ENCODE peak calls at places on chromosomes 1 and 21, in five cellular contexts. B, M, R, C and O are unnamed samples.
A peak's percentile ranks its signal among the peaks of the same experiment; 100 is the strongest.

GRCh38 chr1:95197616-95198252 is 36.3 kb upstream of the RWDD3 start:
- DNase-seq in B (peak; percentile 44), M (peak; percentile 37), R (no peak), C (no peak), O (peak; percentile 44)

GRCh38 chr21:25515484-25516405 is 91.5 kb downstream of the MRPL39 start:
- DNase-seq in B (no peak), M (peak; percentile 19), R (no peak), C (no peak), O (peak; percentile 19)

GRCh38 chr1:6634278-6635052 is 9.8 kb downstream of the THAP3 start:
- DNase-seq in B (no peak), M (peak; percentile 17), R (peak; percentile 6), C (no peak), O (peak; percentile 60)

GRCh38 chr1:219126267-219126862 is 47.3 kb upstream of the LYPLAL1 start:
- DNase-seq in B (no peak), M (peak; percentile 12), R (no peak), C (no peak), O (no peak)

GRCh38 chr1:108142773-108143394 is 57.3 kb downstream of the SLC25A24 start:
- DNase-seq in B (no peak), M (peak; percentile 27), R (no peak), C (no peak), O (no peak)

GRCh38 chr1:21891621-21892479 is 45.3 kb downstream of the HSPG2 start:
- DNase-seq in B (no peak), M (no peak), R (no peak), C (no peak), O (no peak)

GRCh38 chr1:184373155-184373554 is 13.7 kb upstream of the C1orf21 start:
- DNase-seq in B (no peak), M (no peak), R (no peak), C (no peak), O (no peak)

GRCh38 chr1:21916447-21917240 is 20.5 kb downstream of the HSPG2 start:
- DNase-seq in B (no peak), M (no peak), R (no peak), C (no peak), O (no peak)

GRCh38 chr1:203607169-203607873 is 19.3 kb upstream of the ATP2B4 start:
- DNase-seq in B (peak; percentile 84), M (peak; percentile 95), R (no peak), C (peak; percentile 50), O (peak; percentile 95)

GRCh38 chr1:47555841-47556616 is 118.2 kb downstream of the FOXD2 start:
- DNase-seq in B (no peak), M (no peak), R (no peak), C (no peak), O (no peak)

GRCh38 chr1:58353168-58353567 is 193.4 kb downstream of the OMA1 start:
- DNase-seq in B (no peak), M (no peak), R (no peak), C (no peak), O (no peak)

GRCh38 chr1:160137216-160137862 is 14.1 kb upstream of the ATP1A4 start:
- DNase-seq in B (no peak), M (no peak), R (no peak), C (no peak), O (no peak)

GRCh38 chr1:27331426-27331825 is 9.5 kb downstream of the TMEM222 start:
- DNase-seq in B (no peak), M (no peak), R (no peak), C (no peak), O (no peak)

GRCh38 chr1:110035236-110035752 is 870 bp downstream of the STRIP1 start:
- DNase-seq in B (no peak), M (peak; percentile 50), R (no peak), C (no peak), O (no peak)

GRCh38 chr1:23344987-23345472 is 946 bp upstream of the HNRNPR start:
- DNase-seq in B (no peak), M (peak; percentile 18), R (no peak), C (no peak), O (peak; percentile 37)

GRCh38 chr1:111172463-111172862 is 28.0 kb downstream of the DENND2D start:
- DNase-seq in B (no peak), M (no peak), R (no peak), C (no peak), O (no peak)

GRCh38 chr1:90763930-90764329 is 46.8 kb upstream of the BARHL2 start:
- DNase-seq in B (no peak), M (no peak), R (no peak), C (no peak), O (peak; percentile 41)

GRCh38 chr1:178254433-178254832 is 160.5 kb downstream of the RASAL2 start:
- DNase-seq in B (no peak), M (no peak), R (no peak), C (no peak), O (no peak)

GRCh38 chr1:206856674-206857464 is 8.6 kb upstream of the IL20 start:
- DNase-seq in B (no peak), M (no peak), R (no peak), C (no peak), O (no peak)

GRCh38 chr1:25813734-25814471 is 5.9 kb upstream of the MTFR1L start:
- DNase-seq in B (no peak), M (no peak), R (no peak), C (no peak), O (no peak)

GRCh38 chr1:32767641-32768040 is 49.5 kb downstream of the YARS1 start:
- DNase-seq in B (no peak), M (no peak), R (no peak), C (no peak), O (no peak)

GRCh38 chr1:17248781-17249180 is at the start of gene PADI3:
- DNase-seq in B (no peak), M (no peak), R (no peak), C (no peak), O (peak; percentile 28)

GRCh38 chr1:154466879-154467767 is 34.9 kb upstream of the TDRD10 start:
- DNase-seq in B (no peak), M (no peak), R (no peak), C (no peak), O (no peak)

GRCh38 chr1:98500324-98500723 is 161.2 kb upstream of the SNX7 start:
- DNase-seq in B (no peak), M (no peak), R (no peak), C (no peak), O (no peak)

GRCh38 chr1:66436378-66437135 is 97.4 kb upstream of the SGIP1 start:
- DNase-seq in B (peak; percentile 60), M (peak; percentile 94), R (no peak), C (peak; percentile 24), O (peak; percentile 90)

GRCh38 chr1:5611855-5612254 is 380.4 kb downstream of the NPHP4 start:
- DNase-seq in B (no peak), M (no peak), R (no peak), C (no peak), O (no peak)

GRCh38 chr21:35036521-35037383 is 12.3 kb downstream of the RUNX1 start:
- DNase-seq in B (no peak), M (no peak), R (no peak), C (no peak), O (no peak)

GRCh38 chr1:113109908-113110554 is 37.0 kb downstream of the LRIG2 start:
- DNase-seq in B (peak; percentile 83), M (peak; percentile 95), R (no peak), C (no peak), O (peak; percentile 93)

GRCh38 chr1:18373882-18374493 is 106.7 kb upstream of the KLHDC7A start:
- DNase-seq in B (no peak), M (no peak), R (no peak), C (no peak), O (no peak)

GRCh38 chr1:221543529-221544120 is 198.3 kb downstream of the DUSP10 start:
- DNase-seq in B (no peak), M (peak; percentile 36), R (no peak), C (peak; percentile 7), O (peak; percentile 14)

GRCh38 chr1:27111771-27112573 is 43.0 kb downstream of the SLC9A1 start:
- DNase-seq in B (peak; percentile 100), M (peak; percentile 100), R (no peak), C (peak; percentile 98), O (peak; percentile 98)

GRCh38 chr1:99266731-99267130 is 2.4 kb downstream of the PLPPR4 start:
- DNase-seq in B (peak; percentile 77), M (peak; percentile 91), R (no peak), C (no peak), O (no peak)

GRCh38 chr21:42219606-42220137 is 732 bp downstream of the ABCG1 start:
- DNase-seq in B (no peak), M (no peak), R (no peak), C (peak; percentile 39), O (peak; percentile 29)

GRCh38 chr21:42425603-42425985 is 21.9 kb downstream of the UBASH3A start:
- DNase-seq in B (no peak), M (no peak), R (peak; percentile 67), C (no peak), O (no peak)

GRCh38 chr1:75338974-75339483 is 204.8 kb downstream of the LHX8 start:
- DNase-seq in B (no peak), M (no peak), R (no peak), C (no peak), O (no peak)

GRCh38 chr1:22792396-22793171 is 81.9 kb downstream of the EPHB2 start:
- DNase-seq in B (no peak), M (no peak), R (no peak), C (no peak), O (no peak)

GRCh38 chr21:39077816-39078215 is 105.4 kb downstream of the PSMG1 start:
- DNase-seq in B (no peak), M (no peak), R (no peak), C (no peak), O (no peak)